ENCODE peak calls at places on chromosomes 13 and 19, in four cellular contexts. D is GM12891, U is gastrocnemius medialis, N is A549. J is an unnamed sample.

GRCh38 chr13:110006304-110006703 is 219.9 kb upstream of the IRS2 start:
- DNase-seq in D (no peak), U (peak), N (peak), J (no peak)

GRCh38 chr19:1495799-1496713 is 5.1 kb downstream of the REEP6 start:
- DNase-seq in D (no peak), U (no peak), N (no peak), J (no peak)

GRCh38 chr19:19866599-19867248 is 1.0 kb downstream of the ZNF253 start:
- DNase-seq in D (peak), U (no peak), N (no peak), J (no peak)

GRCh38 chr19:48962029-48962848 is 2.9 kb upstream of the FTL start:
- DNase-seq in D (peak), U (no peak), N (peak), J (peak)

GRCh38 chr13:41428155-41428554 is 29.2 kb upstream of the RGCC start:
- DNase-seq in D (no peak), U (no peak), N (no peak), J (no peak)

GRCh38 chr13:20148501-20149183 is 12.2 kb downstream of the GJA3 start:
- DNase-seq in D (no peak), U (no peak), N (no peak), J (no peak)

GRCh38 chr13:110246530-110246929 is 60.4 kb downstream of the COL4A1 start:
- DNase-seq in D (no peak), U (no peak), N (no peak), J (no peak)

GRCh38 chr13:90594694-90595093 is 752.8 kb upstream of the MIR17HG start:
- DNase-seq in D (no peak), U (no peak), N (peak), J (peak)

GRCh38 chr13:78121001-78121400 is 202.4 kb upstream of the EDNRB start:
- DNase-seq in D (no peak), U (no peak), N (no peak), J (no peak)

GRCh38 chr19:39539165-39539518 is 819 bp downstream of the EID2 start:
- DNase-seq in D (no peak), U (no peak), N (no peak), J (peak)

GRCh38 chr13:34678154-34678553 is 263.9 kb upstream of the NBEA start:
- DNase-seq in D (no peak), U (no peak), N (peak), J (no peak)

GRCh38 chr13:35789335-35790166 is 313.1 kb upstream of the MAB21L1 start:
- DNase-seq in D (no peak), U (no peak), N (peak), J (no peak)

GRCh38 chr19:17680235-17680722 is 7.9 kb downstream of the UNC13A start:
- DNase-seq in D (peak), U (peak), N (peak), J (peak)

GRCh38 chr19:6459356-6460098 is at the start of gene SLC25A23:
- DNase-seq in D (peak), U (no peak), N (peak), J (peak)

GRCh38 chr19:2289714-2290435 is 7.9 kb upstream of the PEAK3 start:
- DNase-seq in D (peak), U (no peak), N (no peak), J (no peak)

GRCh38 chr13:97567510-97568243 is 133.7 kb downstream of the RAP2A start:
- DNase-seq in D (peak), U (no peak), N (peak), J (peak)

GRCh38 chr13:78881054-78881453 is 222.1 kb upstream of the OBI1 start:
- DNase-seq in D (no peak), U (no peak), N (no peak), J (no peak)

GRCh38 chr19:46866407-46867132 is 5.8 kb downstream of the ARHGAP35 start:
- DNase-seq in D (no peak), U (no peak), N (peak), J (no peak)

GRCh38 chr13:111912453-111912866 is 154.5 kb upstream of the SOX1 start:
- DNase-seq in D (no peak), U (no peak), N (no peak), J (no peak)

GRCh38 chr19:2867025-2867991 is at the start of gene ZNF556:
- DNase-seq in D (no peak), U (peak), N (peak), J (peak)

GRCh38 chr13:48985751-48986150 is 10.0 kb downstream of the FNDC3A start:
- DNase-seq in D (no peak), U (no peak), N (no peak), J (no peak)

GRCh38 chr19:52691215-52691610 is 43.6 kb downstream of the ZNF611 start:
- DNase-seq in D (no peak), U (no peak), N (no peak), J (no peak)

GRCh38 chr19:52692431-52693008 is 42.3 kb downstream of the ZNF611 start:
- DNase-seq in D (no peak), U (no peak), N (no peak), J (no peak)

GRCh38 chr19:52689804-52690394 is 44.9 kb downstream of the ZNF611 start:
- DNase-seq in D (no peak), U (peak), N (no peak), J (no peak)

GRCh38 chr19:52691737-52692136 is 43.1 kb downstream of the ZNF611 start:
- DNase-seq in D (no peak), U (no peak), N (no peak), J (no peak)

GRCh38 chr19:52690395-52691214 is 44.2 kb downstream of the ZNF611 start:
- DNase-seq in D (peak), U (peak), N (no peak), J (peak)
- TF ChIP-seq POLR2A in D (no peak), U (peak), N (no peak), J (peak)

DNA sequence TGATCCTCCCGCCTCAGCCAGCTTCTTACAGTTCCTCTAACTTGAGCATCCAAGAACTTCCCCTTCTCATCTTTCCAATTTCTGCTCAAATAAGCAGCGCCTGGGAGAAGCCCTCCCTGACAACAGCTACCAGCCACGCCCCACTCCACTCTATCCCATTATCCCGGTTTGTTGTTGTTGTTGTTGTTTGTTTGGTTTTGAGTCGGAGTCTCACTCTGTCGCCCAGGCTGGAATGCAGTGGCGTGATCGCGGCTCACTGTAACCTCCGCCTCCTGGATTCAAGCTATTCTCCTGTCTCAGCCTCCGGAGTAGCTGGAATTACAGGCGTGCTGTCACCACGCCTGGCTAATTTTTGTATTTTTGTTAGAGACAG is 822 bp upstream of the PTPRS start:
- DNase-seq in D (no peak), U (no peak), N (no peak), J (no peak)
- TF ChIP-seq POLR2A in D (no peak), U (no peak), N (no peak), J (no peak)

DNA sequence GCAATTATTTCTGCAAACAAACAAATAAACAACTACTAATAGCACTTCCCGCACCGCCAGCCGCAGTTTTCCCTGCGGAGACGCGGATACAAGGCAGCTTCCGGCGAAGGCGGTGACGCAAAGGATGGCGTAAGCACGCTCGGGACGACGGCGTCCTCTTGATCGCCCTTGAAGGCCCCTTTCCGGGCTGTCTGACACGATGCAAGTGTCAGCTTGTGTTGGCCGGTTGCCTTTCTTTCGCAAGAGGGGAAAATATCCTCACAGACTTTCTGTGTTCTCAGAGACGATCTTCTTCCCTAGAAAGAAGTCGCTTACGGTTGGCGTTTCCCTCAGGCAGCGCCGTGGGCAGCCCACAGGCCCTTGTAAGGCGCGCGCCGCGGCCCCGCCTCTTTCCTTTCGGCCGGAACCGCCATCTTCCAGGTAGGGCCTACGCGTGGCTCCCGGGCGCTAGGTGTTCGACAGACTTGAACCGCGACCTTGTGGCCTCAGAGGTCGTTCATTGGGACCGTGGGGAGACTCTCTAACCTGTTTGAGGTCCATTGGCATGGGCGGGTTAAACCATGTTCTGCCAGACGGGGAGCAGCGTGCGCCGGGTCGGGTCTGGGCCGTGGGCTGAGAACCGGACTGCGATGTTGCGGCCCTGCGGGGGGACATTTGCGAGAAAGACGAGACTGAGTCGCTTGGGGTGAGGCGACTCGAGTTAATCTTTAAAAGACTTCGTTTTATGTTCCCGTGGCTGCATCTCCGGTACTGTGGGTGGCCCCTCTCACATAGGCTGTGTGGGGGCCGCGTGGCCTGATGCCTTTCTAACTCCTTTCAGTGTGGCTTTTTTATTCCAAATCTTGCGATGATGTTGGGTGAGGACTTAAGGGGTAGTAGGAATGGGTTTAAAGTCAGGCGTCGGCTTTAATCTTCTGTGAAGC is at the start of gene RPL21:
- DNase-seq in D (peak), U (peak), N (peak), J (peak)
- TF ChIP-seq POLR2A in D (peak), U (peak), N (peak), J (peak)

DNA sequence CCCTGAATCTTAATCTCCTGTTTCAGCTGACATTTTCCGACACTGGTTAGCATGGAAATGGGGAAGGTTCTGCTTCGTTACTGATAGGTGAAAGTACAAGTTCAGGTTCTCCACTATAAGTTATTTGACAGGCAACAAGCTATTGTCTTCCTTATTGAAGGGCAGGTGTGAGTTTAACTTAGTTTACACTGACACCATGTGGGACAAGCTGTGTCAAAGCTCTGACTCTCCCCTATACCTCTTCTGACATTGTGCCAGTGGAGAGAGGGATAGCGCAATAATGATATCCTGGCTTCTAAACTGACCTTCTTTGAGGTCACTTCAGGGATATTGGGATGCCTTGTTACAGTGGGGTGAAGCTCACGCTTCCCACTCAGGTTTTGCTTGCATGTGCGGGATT is 587.0 kb upstream of the SLITRK5 start:
- DNase-seq in D (no peak), U (no peak), N (no peak), J (no peak)
- TF ChIP-seq POLR2A in D (no peak), U (no peak), N (no peak), J (no peak)